ENCODE peak calls at places on chromosomes 13 and 19, in six cellular contexts. C, I, G, L, V and X are unnamed samples.
A peak's percentile ranks its signal among the peaks of the same experiment; 100 is the strongest.

GRCh38 chr19:46944918-46945628 is 74.6 kb upstream of the NPAS1 start:
- DNase-seq in G (peak; percentile 66), C (peak; percentile 43), V (no peak), I (no peak), L (peak; percentile 64), X (no peak)

GRCh38 chr13:28641600-28641926 is 17.4 kb upstream of the POMP start:
- DNase-seq in L (no peak), G (no peak), V (no peak), I (no peak), C (no peak), X (peak; percentile 48)

GRCh38 chr13:61954092-61954491 is 538.4 kb upstream of the PCDH20 start:
- DNase-seq in I (no peak), C (no peak), G (no peak), L (peak; percentile 23), V (peak; percentile 65), X (no peak)

GRCh38 chr13:41568990-41569387 is 111.6 kb downstream of the RGCC start:
- DNase-seq in V (no peak), I (no peak), G (no peak), C (peak; percentile 84), L (peak; percentile 79), X (no peak)

GRCh38 chr19:40240332-40240731 is 13.8 kb upstream of the CCNP start:
- DNase-seq in L (no peak), C (no peak), V (no peak), I (no peak), G (no peak), X (no peak)

GRCh38 chr13:50228527-50228926 is 213.3 kb downstream of the KCNRG start:
- DNase-seq in V (no peak), C (no peak), I (no peak), G (no peak), L (no peak), X (no peak)

GRCh38 chr19:39327990-39328705 is 7.5 kb upstream of the LRFN1 start:
- DNase-seq in C (peak; percentile 77), L (peak; percentile 80), I (peak; percentile 91), V (peak; percentile 77), G (peak; percentile 92), X (peak; percentile 83)

GRCh38 chr19:29526730-29527499 is 1.1 kb downstream of the VSTM2B start:
- DNase-seq in L (no peak), C (no peak), I (no peak), V (no peak), G (no peak), X (peak; percentile 69)

GRCh38 chr13:94860981-94861407 is 148.6 kb upstream of the SOX21 start:
- DNase-seq in I (no peak), G (no peak), C (peak; percentile 27), L (peak; percentile 22), V (peak; percentile 21), X (no peak)

GRCh38 chr19:20247016-20247683 is 80.1 kb downstream of the ZNF486 start:
- DNase-seq in C (peak; percentile 1), G (peak; percentile 59), L (peak; percentile 3), V (peak; percentile 72), I (no peak), X (no peak)

GRCh38 chr13:90594694-90595093 is 752.8 kb upstream of the MIR17HG start:
- DNase-seq in L (peak; percentile 51), G (no peak), C (peak; percentile 16), I (no peak), V (no peak), X (no peak)

GRCh38 chr13:52127378-52127777 is 1.5 kb downstream of the NEK5 start:
- DNase-seq in I (no peak), L (peak; percentile 42), C (peak; percentile 82), G (no peak), V (no peak), X (no peak)

GRCh38 chr19:1084024-1084868 is 10.9 kb downstream of the POLR2E start:
- DNase-seq in I (no peak), L (no peak), G (peak; percentile 43), C (no peak), V (no peak), X (no peak)

GRCh38 chr13:77975358-77976042 is 56.9 kb upstream of the EDNRB start:
- DNase-seq in I (no peak), V (no peak), C (no peak), L (no peak), G (no peak), X (no peak)

GRCh38 chr13:53141336-53141735 is 112.7 kb downstream of the OLFM4 start:
- DNase-seq in I (no peak), C (no peak), L (no peak), V (no peak), G (no peak), X (no peak)

GRCh38 chr13:50396001-50396400 is 380.8 kb downstream of the KCNRG start:
- DNase-seq in C (no peak), G (no peak), L (no peak), V (no peak), I (no peak), X (no peak)

GRCh38 chr13:80945328-80945727 is 604.4 kb upstream of the SPRY2 start:
- DNase-seq in L (no peak), G (peak; percentile 31), C (no peak), I (no peak), V (no peak), X (no peak)

GRCh38 chr13:113348591-113348990 is 15.3 kb downstream of the GRTP1 start:
- DNase-seq in I (no peak), G (no peak), L (no peak), C (no peak), V (no peak), X (no peak)

GRCh38 chr19:35257113-35257461 is 8.3 kb downstream of the LSR start:
- DNase-seq in C (no peak), V (no peak), I (no peak), L (no peak), G (no peak), X (no peak)

GRCh38 chr13:73146705-73147104 is 87.9 kb downstream of the KLF5 start:
- DNase-seq in I (no peak), L (no peak), G (no peak), V (no peak), C (no peak), X (no peak)

GRCh38 chr19:17538684-17539287 is 16.7 kb upstream of the COLGALT1 start:
- DNase-seq in I (no peak), G (no peak), C (no peak), V (peak; percentile 78), L (no peak), X (no peak)

GRCh38 chr13:104592127-104592526 is 1525.9 kb upstream of the SLC10A2 start:
- DNase-seq in I (no peak), G (no peak), V (no peak), L (peak; percentile 24), C (peak; percentile 25), X (no peak)